ENCODE peak calls at places on chromosomes 4 and X, in four cellular contexts. S, K, G and M are unnamed samples.

GRCh38 chr4:106659386-106659785 is 290.8 kb upstream of the GIMD1 start:
- DNase-seq in S (no peak), K (no peak), G (no peak), M (no peak)

GRCh38 chrX:66815227-66815626 is 176.3 kb upstream of the EDA2R start:
- DNase-seq in S (no peak), K (no peak), G (no peak), M (no peak)

GRCh38 chrX:68685722-68686683 is 38.5 kb downstream of the STARD8 start:
- DNase-seq in S (peak), K (peak), G (no peak), M (peak)

GRCh38 chr4:37051111-37051510 is 193.4 kb upstream of the NWD2 start:
- DNase-seq in S (no peak), K (no peak), G (no peak), M (no peak)

GRCh38 chr4:136864580-136865185 is 667.6 kb downstream of the PCDH18 start:
- DNase-seq in S (peak), K (peak), G (peak), M (peak)

GRCh38 chrX:118495061-118495921 is at the start of gene DOCK11:
- DNase-seq in S (peak), K (peak), G (peak), M (peak)

GRCh38 chr4:48931459-48931858 is 24.9 kb upstream of the OCIAD2 start:
- DNase-seq in S (no peak), K (no peak), G (no peak), M (no peak)

GRCh38 chrX:9482837-9483236 is 18.0 kb downstream of the TBL1X start:
- DNase-seq in S (no peak), K (no peak), G (no peak), M (no peak)

GRCh38 chrX:107355533-107355932 is 93.9 kb upstream of the FRMPD3 start:
- DNase-seq in S (no peak), K (no peak), G (no peak), M (no peak)

GRCh38 chr4:43693876-43694275 is 754.7 kb downstream of the KCTD8 start:
- DNase-seq in S (no peak), K (no peak), G (no peak), M (no peak)

GRCh38 chr4:602559-602942 is 22.8 kb upstream of the PDE6B start:
- DNase-seq in S (no peak), K (peak), G (no peak), M (no peak)

GRCh38 chrX:153560000-153560399 is 38.9 kb downstream of the CCNQ start:
- DNase-seq in S (peak), K (no peak), G (no peak), M (no peak)

GRCh38 chrX:63428348-63428747 is 77.2 kb upstream of the SPIN4 start:
- DNase-seq in S (peak), K (no peak), G (no peak), M (no peak)

GRCh38 chrX:41734530-41734929 is 10.5 kb downstream of the GPR82 start:
- DNase-seq in S (peak), K (no peak), G (no peak), M (peak)

GRCh38 chr4:123621072-123621705 is 224.6 kb downstream of the SPRY1 start:
- DNase-seq in S (no peak), K (no peak), G (no peak), M (peak)

GRCh38 chrX:120857240-120857639 is 18.4 kb downstream of the CT47B1 start:
- DNase-seq in S (no peak), K (no peak), G (no peak), M (no peak)

GRCh38 chrX:68944211-68944610 is 115.4 kb downstream of the EFNB1 start:
- DNase-seq in S (no peak), K (peak), G (no peak), M (no peak)

GRCh38 chr4:87354168-87355102 is 31.8 kb upstream of the HSD17B13 start:
- DNase-seq in S (peak), K (no peak), G (no peak), M (no peak)

GRCh38 chr4:112550728-112551127 is 34.7 kb upstream of the NEUROG2 start:
- DNase-seq in S (peak), K (no peak), G (no peak), M (no peak)

GRCh38 chr4:159137176-159137575 is 34.3 kb downstream of the RAPGEF2 start:
- DNase-seq in S (no peak), K (no peak), G (no peak), M (no peak)

GRCh38 chr4:7808181-7808580 is 131.5 kb downstream of the AFAP1 start:
- DNase-seq in S (no peak), K (no peak), G (no peak), M (no peak)

GRCh38 chr4:126592088-126592487 is 1040.7 kb upstream of the INTU start:
- DNase-seq in S (peak), K (peak), G (no peak), M (no peak)

GRCh38 chrX:15310117-15310516 is 5.3 kb downstream of the ASB11 start:
- DNase-seq in S (peak), K (no peak), G (no peak), M (peak)

GRCh38 chr4:98864560-98864959 is 64.4 kb downstream of the EIF4E start:
- DNase-seq in S (no peak), K (no peak), G (no peak), M (no peak)

GRCh38 chrX:68420559-68420958 is 12.7 kb downstream of the OPHN1 start:
- DNase-seq in S (peak), K (no peak), G (no peak), M (no peak)

GRCh38 chr4:25938251-25939186 is 24.5 kb downstream of the SMIM20 start:
- DNase-seq in S (peak), K (no peak), G (peak), M (no peak)

GRCh38 chr4:13536607-13537006 is 7.7 kb downstream of the NKX3-2 start:
- DNase-seq in S (no peak), K (no peak), G (no peak), M (no peak)

GRCh38 chr4:47914219-47914925 is at the start of gene NFXL1:
- DNase-seq in S (peak), K (peak), G (peak), M (peak)
- TF ChIP-seq FOS in S (no peak), K (no peak), G (no peak), M (no peak)

DNA sequence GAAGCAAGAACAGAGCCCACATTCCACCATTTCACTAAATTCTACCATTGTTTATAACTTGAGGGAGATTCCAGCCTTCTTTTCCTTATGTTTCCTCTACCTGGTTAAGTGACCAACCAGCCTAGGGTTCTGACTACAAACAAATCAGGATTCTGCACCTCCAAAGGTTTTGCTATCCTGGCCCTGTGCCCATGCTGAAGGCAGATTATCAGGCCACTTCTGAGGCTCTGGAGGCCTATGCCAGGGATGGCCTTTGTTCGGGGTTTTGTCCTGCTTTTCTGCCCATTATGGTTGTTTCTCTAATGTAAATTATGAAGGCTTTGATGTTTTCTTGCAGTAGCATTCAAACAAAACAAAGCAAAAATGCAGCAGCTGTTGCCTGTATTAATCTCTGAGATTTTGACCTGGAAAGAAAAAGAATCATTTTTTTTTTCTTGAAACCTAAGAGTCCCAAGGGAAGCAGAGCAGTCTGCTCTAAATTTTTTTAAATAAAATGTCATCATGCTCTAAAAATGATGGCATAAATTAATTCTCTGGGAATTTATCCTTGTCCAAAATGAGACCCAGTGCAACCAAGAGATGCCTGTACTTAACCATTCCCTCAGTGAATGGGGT is 55.6 kb downstream of the RNF150 start:
- DNase-seq in S (no peak), K (no peak), G (no peak), M (no peak)
- TF ChIP-seq FOS in S (no peak), K (no peak), G (no peak), M (no peak)

GRCh38 chr4:161183729-161184128 is 980.1 kb downstream of the FSTL5 start:
- DNase-seq in S (no peak), K (no peak), G (no peak), M (no peak)

GRCh38 chr4:161182913-161183312 is 980.9 kb downstream of the FSTL5 start:
- DNase-seq in S (no peak), K (no peak), G (no peak), M (no peak)

GRCh38 chr4:161189286-161190134 is 974.3 kb downstream of the FSTL5 start:
- DNase-seq in S (no peak), K (no peak), G (no peak), M (no peak)

GRCh38 chr4:161188578-161188977 is 975.2 kb downstream of the FSTL5 start:
- DNase-seq in S (no peak), K (no peak), G (no peak), M (no peak)

GRCh38 chr4:161186750-161187149 is 977.0 kb downstream of the FSTL5 start:
- DNase-seq in S (no peak), K (no peak), G (no peak), M (no peak)
- TF ChIP-seq FOS in S (no peak), K (no peak), G (no peak), M (no peak)

GRCh38 chr4:61443813-61444510 is 243.8 kb downstream of the ADGRL3 start:
- DNase-seq in S (peak), K (no peak), G (no peak), M (no peak)
- TF ChIP-seq FOS in S (no peak), K (no peak), G (no peak), M (no peak)

DNA sequence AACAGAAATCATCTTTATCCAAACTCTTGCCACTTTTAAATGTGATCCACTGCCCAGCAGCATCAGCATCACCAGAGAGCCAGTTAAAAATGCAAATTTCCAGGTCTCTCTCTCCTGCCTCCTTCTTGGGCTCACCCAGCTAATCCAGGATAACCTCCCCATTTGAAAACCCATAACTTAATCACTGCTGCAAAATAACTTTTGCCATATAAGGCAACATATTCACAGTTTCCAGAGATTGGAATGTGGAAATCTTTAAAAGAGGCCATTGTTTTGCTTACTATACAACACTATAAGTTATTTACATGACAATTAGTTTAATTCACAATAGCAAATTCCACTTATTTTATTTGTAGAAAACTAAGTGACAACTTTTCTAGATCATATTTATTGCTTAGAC is 4.8 kb upstream of the EXOSC9 start:
- DNase-seq in S (no peak), K (no peak), G (no peak), M (peak)
- TF ChIP-seq FOS in S (no peak), K (no peak), G (no peak), M (no peak)

DNA sequence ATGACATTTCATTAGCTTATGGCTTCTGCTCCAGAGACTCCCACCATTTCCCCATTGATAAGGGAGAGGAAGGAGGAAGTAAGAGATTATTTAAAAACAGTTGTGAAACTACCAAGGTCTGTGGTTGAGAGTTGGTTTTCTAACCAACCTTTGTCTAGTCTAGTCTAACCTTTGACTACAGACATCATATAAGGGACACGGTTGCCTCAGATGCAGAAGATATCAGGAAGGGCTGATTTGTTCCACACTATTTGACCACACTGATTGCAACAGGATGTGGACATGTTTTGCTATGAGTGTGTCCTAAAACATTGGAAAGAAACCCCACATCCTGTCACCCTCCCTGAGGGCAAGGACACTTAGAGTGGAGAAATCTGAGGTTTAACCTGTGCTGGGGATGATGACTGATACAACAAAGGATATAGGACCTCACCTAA is 53.0 kb downstream of the COQ2 start:
- DNase-seq in S (no peak), K (no peak), G (peak), M (no peak)
- TF ChIP-seq FOS in S (no peak), K (no peak), G (no peak), M (no peak)

GRCh38 chrX:119688856-119689455 is 4.0 kb downstream of the SEPTIN6 start:
- DNase-seq in S (no peak), K (no peak), G (no peak), M (no peak)
- TF ChIP-seq FOS in S (no peak), K (no peak), G (no peak), M (no peak)

GRCh38 chr4:174259580-174259979 is 23.9 kb downstream of the FBXO8 start:
- DNase-seq in S (no peak), K (no peak), G (no peak), M (no peak)
- TF ChIP-seq FOS in S (no peak), K (no peak), G (no peak), M (no peak)

GRCh38 chrX:103730746-103731508 is 20.2 kb downstream of the TMEM31 start:
- DNase-seq in S (peak), K (no peak), G (no peak), M (peak)
- TF ChIP-seq FOS in S (no peak), K (no peak), G (no peak), M (no peak)